ENCODE peak calls at places on chromosomes 13 and 19, in four cellular contexts. F is A549, G is K562, R is HepG2. A is an unnamed sample.

GRCh38 chr13:76685938-76686337 is 200.3 kb downstream of the KCTD12 start:
- DNase-seq in F (no peak), G (no peak), R (no peak), A (no peak)

GRCh38 chr13:29733069-29733700 is 117.2 kb downstream of the UBL3 start:
- DNase-seq in F (no peak), G (peak; percentile 2), R (no peak), A (no peak)

GRCh38 chr19:47713046-47714021 is at the start of gene EHD2:
- DNase-seq in F (peak; percentile 69), G (peak; percentile 89), R (no peak), A (peak; percentile 89)

GRCh38 chr13:71171740-71172139 is 695.3 kb downstream of the DACH1 start:
- DNase-seq in F (no peak), G (no peak), R (no peak), A (no peak)

GRCh38 chr19:41813911-41814310 is 17.5 kb downstream of the CEACAM3 start:
- DNase-seq in F (no peak), G (no peak), R (no peak), A (no peak)

GRCh38 chr13:102724923-102725322 is 30.1 kb upstream of the METTL21C start:
- DNase-seq in F (peak; percentile 17), G (peak; percentile 34), R (peak; percentile 82), A (no peak)

GRCh38 chr19:50392759-50393158 is 8.6 kb downstream of the POLD1 start:
- DNase-seq in F (no peak), G (no peak), R (no peak), A (no peak)

GRCh38 chr13:35475960-35476943 is at the start of gene MAB21L1:
- DNase-seq in F (no peak), G (no peak), R (no peak), A (peak; percentile 59)

GRCh38 chr13:84131249-84131648 is 249.0 kb upstream of the SLITRK1 start:
- DNase-seq in F (no peak), G (no peak), R (no peak), A (no peak)

GRCh38 chr19:13051581-13052165 is 51.0 kb downstream of the LYL1 start:
- DNase-seq in F (no peak), G (peak; percentile 84), R (peak; percentile 54), A (no peak)

GRCh38 chr19:8639821-8640401 is 9.5 kb downstream of the NFILZ start:
- DNase-seq in F (no peak), G (no peak), R (no peak), A (no peak)

GRCh38 chr13:41825691-41826090 is 135.2 kb downstream of the VWA8 start:
- DNase-seq in F (no peak), G (no peak), R (no peak), A (no peak)

GRCh38 chr19:55432355-55432959 is 10.6 kb downstream of the SHISA7 start:
- DNase-seq in F (no peak), G (no peak), R (no peak), A (no peak)

GRCh38 chr19:772043-772442 is 21.1 kb downstream of the MISP start:
- DNase-seq in F (no peak), G (no peak), R (no peak), A (no peak)

GRCh38 chr19:769610-770009 is 18.7 kb downstream of the MISP start:
- DNase-seq in F (no peak), G (no peak), R (no peak), A (no peak)

GRCh38 chr19:768424-768823 is 17.5 kb downstream of the MISP start:
- DNase-seq in F (no peak), G (no peak), R (no peak), A (no peak)

GRCh38 chr19:772730-773436 is 22.0 kb downstream of the MISP start:
- DNase-seq in F (no peak), G (no peak), R (no peak), A (no peak)

DNA sequence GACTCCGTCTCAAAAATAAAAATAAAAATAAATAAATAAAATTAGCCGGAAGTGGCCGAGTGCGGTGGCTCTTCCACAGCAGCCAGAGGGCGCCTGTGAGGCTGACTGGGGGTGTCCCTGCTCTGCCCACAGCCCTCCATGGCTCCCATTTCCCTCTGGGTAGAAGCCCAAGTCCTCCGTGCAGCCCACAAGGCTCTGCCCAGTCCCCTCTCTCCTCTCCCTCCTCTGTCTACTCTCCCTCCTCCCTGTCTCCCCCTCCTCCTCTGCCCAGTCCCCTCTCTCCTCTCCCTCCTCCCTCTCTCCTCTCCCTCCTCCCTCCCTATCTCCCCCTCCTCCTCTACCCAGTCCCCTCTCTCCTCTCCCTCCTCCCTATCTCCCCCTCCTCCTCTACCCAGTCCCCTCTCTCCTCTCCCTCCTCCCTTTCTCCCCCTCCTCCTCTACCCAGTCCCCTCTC is 20.4 kb downstream of the MISP start:
- DNase-seq in F (no peak), G (peak; percentile 84), R (peak; percentile 63), A (no peak)
- TF ChIP-seq KDM1A in F (no peak), G (peak; percentile 12), R (no peak), A (peak; percentile 76)

DNA sequence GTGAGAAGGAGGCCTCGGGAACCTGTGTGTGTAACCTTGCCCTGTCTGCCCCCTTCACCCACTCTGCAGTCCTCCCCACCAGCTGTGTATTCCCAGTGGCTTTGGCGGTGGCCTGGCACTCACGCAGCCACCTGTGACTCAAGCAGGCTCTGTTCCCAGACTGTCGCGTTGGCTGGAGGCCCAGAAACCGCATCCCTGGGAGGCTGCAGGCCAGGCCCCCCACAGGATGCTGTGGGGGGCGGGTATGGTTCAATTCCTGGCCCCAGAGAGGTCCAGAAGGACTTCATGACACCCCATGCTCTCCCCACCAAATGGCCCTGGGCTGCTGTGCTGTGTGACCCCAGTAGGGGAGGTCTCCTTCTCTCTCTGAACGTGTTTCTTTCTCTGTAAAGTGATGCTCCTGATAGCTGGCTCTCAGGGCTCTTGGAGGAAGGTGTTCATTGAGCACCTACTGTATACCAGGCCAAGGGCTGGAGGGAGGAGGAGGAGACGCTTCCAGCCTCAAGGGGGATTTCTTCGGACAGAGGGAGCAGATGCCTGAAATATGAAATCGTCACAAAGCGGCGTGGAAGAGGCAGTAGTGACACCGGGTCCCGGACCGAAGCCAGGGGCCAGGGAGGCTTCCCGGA is 1.9 kb upstream of the LINGO3 start:
- DNase-seq in F (no peak), G (no peak), R (no peak), A (peak; percentile 46)
- TF ChIP-seq KDM1A in F (no peak), G (no peak), R (no peak), A (no peak)

DNA sequence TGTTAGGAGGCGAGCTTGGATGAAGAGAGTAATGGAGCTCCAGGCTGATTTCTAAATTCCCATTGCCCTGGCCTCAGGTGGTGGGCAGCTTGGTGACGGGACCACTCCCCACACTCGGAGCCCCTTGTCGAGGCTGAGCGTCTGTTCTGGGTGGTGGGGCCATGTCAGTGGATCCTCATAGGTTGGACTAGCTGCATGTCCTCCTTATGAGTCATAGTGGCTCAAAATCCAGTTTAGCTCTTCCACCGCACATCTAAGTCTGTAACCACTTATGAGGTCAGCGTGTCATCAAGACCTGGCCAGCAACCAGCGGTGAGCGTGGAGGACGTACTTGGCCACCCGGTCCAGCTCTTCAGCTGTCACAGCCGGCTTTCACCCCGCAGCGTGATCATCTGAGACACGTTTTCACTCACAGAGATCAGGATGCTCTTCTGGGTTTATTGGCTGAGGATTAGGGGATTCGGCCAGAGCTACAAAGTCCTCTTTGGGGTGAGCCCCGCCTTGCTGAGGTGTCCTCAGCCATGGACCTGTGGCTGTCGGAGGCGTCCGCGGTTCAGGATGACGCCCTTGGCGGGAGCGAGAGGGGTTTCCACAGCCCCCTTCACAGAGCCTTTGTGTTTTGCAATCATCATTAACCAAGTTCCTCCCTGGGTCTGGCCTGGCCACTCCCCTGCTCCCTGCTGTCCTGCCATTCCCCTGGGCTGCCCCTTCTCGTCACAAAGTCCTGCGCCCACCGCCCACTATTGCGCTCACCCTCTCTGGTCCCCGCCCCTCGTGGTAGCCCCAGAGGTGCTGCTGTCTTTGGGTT is 41.9 kb downstream of the ADPRHL1 start:
- DNase-seq in F (peak; percentile 49), G (no peak), R (peak; percentile 32), A (no peak)
- TF ChIP-seq KDM1A in F (no peak), G (no peak), R (no peak), A (no peak)

GRCh38 chr13:34040863-34041262 is 222.9 kb downstream of the RFC3 start:
- DNase-seq in F (no peak), G (no peak), R (no peak), A (no peak)

GRCh38 chr13:34039678-34040077 is 221.7 kb downstream of the RFC3 start:
- DNase-seq in F (no peak), G (no peak), R (no peak), A (no peak)

GRCh38 chr13:34046457-34046856 is 228.5 kb downstream of the RFC3 start:
- DNase-seq in F (no peak), G (no peak), R (no peak), A (no peak)

GRCh38 chr13:34044660-34045080 is 226.7 kb downstream of the RFC3 start:
- DNase-seq in F (peak; percentile 5), G (no peak), R (no peak), A (no peak)

DNA sequence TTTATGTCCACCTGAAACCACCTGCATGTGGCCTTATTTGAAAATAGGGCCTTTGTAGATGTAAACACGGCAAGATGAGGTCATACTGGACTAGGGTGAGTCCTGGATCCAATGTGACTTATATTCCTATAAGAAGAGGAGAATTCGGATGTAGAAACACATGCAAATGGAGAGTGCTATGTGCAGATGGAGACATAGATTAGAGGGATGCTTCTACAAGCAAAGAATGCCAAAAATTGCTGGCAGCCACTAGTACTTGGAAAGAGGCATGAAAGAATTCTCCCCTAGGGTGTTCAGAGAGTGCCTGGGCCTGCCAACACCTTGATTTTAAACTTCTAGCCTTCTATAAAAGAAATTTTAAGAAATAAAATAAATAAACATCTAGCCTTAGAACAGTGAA is 226.1 kb downstream of the RFC3 start:
- DNase-seq in F (no peak), G (no peak), R (no peak), A (no peak)
- TF ChIP-seq KDM1A in F (no peak), G (no peak), R (no peak), A (no peak)

GRCh38 chr19:15222738-15223648 is 9.3 kb downstream of the EPHX3 start:
- DNase-seq in F (peak; percentile 89), G (peak; percentile 93), R (peak; percentile 66), A (peak; percentile 90)
- TF ChIP-seq KDM1A in F (no peak), G (peak; percentile 47), R (no peak), A (peak; percentile 63)

GRCh38 chr13:21259571-21260455 is 83.4 kb downstream of the MRPL57 start:
- DNase-seq in F (no peak), G (no peak), R (no peak), A (no peak)

GRCh38 chr13:21256351-21256761 is 79.9 kb downstream of the MRPL57 start:
- DNase-seq in F (no peak), G (no peak), R (no peak), A (no peak)
- TF ChIP-seq KDM1A in F (no peak), G (no peak), R (no peak), A (no peak)

DNA sequence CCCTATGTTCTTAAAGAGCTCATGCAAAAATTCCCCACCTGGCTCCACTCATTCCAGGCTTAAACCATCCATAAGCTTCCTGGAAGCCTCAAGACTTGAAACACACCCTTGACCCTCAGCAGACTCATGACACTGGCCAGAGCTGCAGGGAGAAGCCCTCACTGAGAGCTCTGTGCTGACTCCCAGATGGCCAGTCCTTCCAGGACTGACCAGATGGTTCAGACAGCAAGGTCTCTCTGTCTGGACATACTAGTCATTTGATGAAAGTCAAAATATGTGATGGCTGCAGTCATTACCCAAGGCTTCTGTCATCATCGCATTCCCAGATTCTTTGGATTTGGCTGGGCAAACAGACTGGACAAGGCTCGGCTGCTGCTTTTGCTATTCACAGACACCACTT is 397.4 kb downstream of the FOXO1 start:
- DNase-seq in F (no peak), G (no peak), R (no peak), A (no peak)
- TF ChIP-seq KDM1A in F (no peak), G (no peak), R (no peak), A (no peak)

A was measured in H1.